ENCODE peak calls at places on chromosomes 4 and X, in nine cellular contexts. H is G401; O is NCI-H2081 treated with DMSO at 0.1 percent for 48 hours; D is stimulated activated CD4-positive, alpha-beta T cell treated with anti-CD3 and anti-CD28 coated beads, TNF-alpha, amount 100 ng/mL, for 48 hours; G is stimulated activated CD8-positive, alpha-beta memory T cell treated with anti-CD3 and anti-CD28 coated beads, Interleukin-15, amount 100 ng/mL, for 24 hours; Q is ACHN; T is head of caudate nucleus; P is activated CD8-positive, alpha-beta T cell treated with anti-CD3 and anti-CD28 coated beads, Interleukin-2, amount 10 ng/mL, durations not matched to agents 7 days and 5 days; F is activated CD8-positive, alpha-beta memory T cell treated with anti-CD3 and anti-CD28 coated beads, Interleukin-2, amount 50 U/mL, for 48 hours. C is an unnamed sample.

GRCh38 chr4:3384391-3384770 is 57.4 kb upstream of the HGFAC start:
- DNase-seq in G (no peak), P (no peak), H (no peak), T (no peak), F (no peak), Q (no peak), D (no peak), O (no peak), C (no peak)

GRCh38 chrX:118964252-118964651 is 10.2 kb upstream of the LONRF3 start:
- DNase-seq in G (no peak), F (no peak), H (no peak), Q (no peak), P (no peak), O (no peak), D (no peak), T (no peak), C (no peak)

GRCh38 chr4:40206421-40206820 is 9.6 kb downstream of the RHOH start:
- DNase-seq in F (no peak), T (no peak), D (no peak), G (no peak), Q (no peak), P (peak; percentile 25), O (no peak), H (no peak), C (no peak)

GRCh38 chr4:8095956-8096689 is 62.5 kb downstream of the ABLIM2 start:
- DNase-seq in F (no peak), D (no peak), G (no peak), H (no peak), T (no peak), O (no peak), P (no peak), Q (no peak), C (no peak)

GRCh38 chr4:99848576-99848975 is 31.9 kb downstream of the DAPP1 start:
- DNase-seq in T (no peak), G (no peak), H (no peak), O (no peak), Q (no peak), F (peak; percentile 64), D (no peak), P (no peak), C (no peak)

GRCh38 chrX:73215263-73215662 is 612 bp upstream of the NAP1L2 start:
- DNase-seq in T (no peak), Q (no peak), H (peak; percentile 44), O (no peak), G (no peak), F (no peak), P (no peak), D (no peak), C (no peak)

GRCh38 chr4:153393397-153393796 is 48.9 kb downstream of the MND1 start:
- DNase-seq in F (no peak), Q (peak; percentile 80), T (no peak), D (no peak), G (no peak), P (no peak), O (no peak), H (no peak), C (no peak)

GRCh38 chr4:40201898-40202297 is 5.1 kb downstream of the RHOH start:
- DNase-seq in T (no peak), P (peak; percentile 31), H (no peak), D (no peak), O (no peak), F (no peak), G (no peak), Q (no peak), C (no peak)

GRCh38 chr4:45467157-45467556 is 656.7 kb downstream of the GABRG1 start:
- DNase-seq in H (no peak), P (no peak), Q (no peak), O (no peak), G (no peak), F (no peak), D (no peak), T (no peak), C (no peak)

GRCh38 chr4:140427919-140428471 is 547 bp upstream of the CLGN start:
- DNase-seq in H (no peak), Q (no peak), T (no peak), O (no peak), P (no peak), F (no peak), D (no peak), G (no peak), C (no peak)

GRCh38 chrX:103941201-103941975 is 21.0 kb upstream of the TMSB15B start:
- DNase-seq in H (peak; percentile 70), D (no peak), T (no peak), F (no peak), G (no peak), P (no peak), Q (peak; percentile 28), O (no peak), C (no peak)

C was measured in testis.